ENCODE peak calls at places on chromosomes 16 and 17, in six cellular contexts. K is iris pigment epithelial cell, A is RWPE1, R is cardiac fibroblast, Q is tibial artery, X is HT1080. I is an unnamed sample.
A peak's percentile ranks its signal among the peaks of the same experiment; 100 is the strongest.

GRCh38 chr17:56781944-56782737 is 51.6 kb downstream of the C17orf67 start:
- DNase-seq in K (no peak), A (no peak), R (no peak), Q (no peak), X (no peak), I (no peak)

GRCh38 chr16:679808-680624 is at the start of gene STUB1:
- DNase-seq in K (peak; percentile 86), A (peak; percentile 79), R (peak; percentile 90), Q (peak; percentile 92), X (peak; percentile 68), I (peak; percentile 67)

GRCh38 chr17:74417178-74418045 is 14.5 kb upstream of the GPRC5C start:
- DNase-seq in K (peak; percentile 51), A (peak; percentile 79), R (peak; percentile 34), Q (no peak), X (peak; percentile 66), I (peak; percentile 61)

GRCh38 chr16:31711344-31711845 is 162.2 kb upstream of the ZNF267 start:
- DNase-seq in K (no peak), A (no peak), R (no peak), Q (no peak), X (no peak), I (no peak)

GRCh38 chr17:72962099-72962498 is 130.4 kb downstream of the SLC39A11 start:
- DNase-seq in K (no peak), A (no peak), R (no peak), Q (no peak), X (no peak), I (no peak)

GRCh38 chr16:30429418-30429677 is 482 bp downstream of the DCTPP1 start:
- DNase-seq in K (no peak), A (peak; percentile 30), R (no peak), Q (no peak), X (no peak), I (no peak)

GRCh38 chr17:39461911-39462641 is 790 bp downstream of the CDK12 start:
- DNase-seq in K (peak; percentile 66), A (peak; percentile 83), R (no peak), Q (peak; percentile 62), X (peak; percentile 11), I (peak; percentile 35)

GRCh38 chr17:71793550-71793949 is 327.3 kb upstream of the SOX9 start:
- DNase-seq in K (peak; percentile 18), A (no peak), R (no peak), Q (no peak), X (no peak), I (peak; percentile 34)

GRCh38 chr16:67419502-67419901 is 3.2 kb upstream of the ZDHHC1 start:
- DNase-seq in K (peak; percentile 53), A (no peak), R (no peak), Q (no peak), X (peak; percentile 59), I (no peak)

GRCh38 chr16:4263504-4264436 is 9.1 kb downstream of the TFAP4 start:
- DNase-seq in K (peak; percentile 70), A (peak; percentile 30), R (peak; percentile 96), Q (no peak), X (no peak), I (no peak)

GRCh38 chr17:76696763-76697701 is 13.7 kb downstream of the MXRA7 start:
- DNase-seq in K (peak; percentile 89), A (no peak), R (peak; percentile 70), Q (no peak), X (peak; percentile 91), I (peak; percentile 60)

GRCh38 chr16:75304521-75305363 is 53.3 kb upstream of the BCAR1 start:
- DNase-seq in K (peak; percentile 98), A (peak; percentile 76), R (peak; percentile 93), Q (peak; percentile 74), X (peak; percentile 73), I (peak; percentile 96)

GRCh38 chr17:1180958-1181768 is 1.4 kb upstream of the ABR start:
- DNase-seq in K (no peak), A (no peak), R (no peak), Q (no peak), X (no peak), I (no peak)

GRCh38 chr16:28108590-28109247 is 45.2 kb upstream of the GSG1L start:
- DNase-seq in K (no peak), A (no peak), R (no peak), Q (no peak), X (no peak), I (no peak)

GRCh38 chr17:19369846-19370492 is 7.4 kb upstream of the B9D1 start:
- DNase-seq in K (no peak), A (no peak), R (no peak), Q (no peak), X (no peak), I (no peak)

GRCh38 chr16:48235556-48236136 is 8.5 kb upstream of the LONP2 start:
- DNase-seq in K (no peak), A (no peak), R (no peak), Q (no peak), X (no peak), I (no peak)

GRCh38 chr16:11658896-11659708 is 9.2 kb upstream of the SNN start:
- DNase-seq in K (no peak), A (peak; percentile 87), R (no peak), Q (peak; percentile 87), X (no peak), I (peak; percentile 31)

I was measured in astrocyte.